ENCODE peak calls at places on chromosomes 3 and 15, in ten cellular contexts. J is stomach; A is ascending aorta; X is IMR-90; W is heart left ventricle; P is GM23248; K is effector memory CD4-positive, alpha-beta T cell; G is PC-3; M is iPS DF 6.9; L is aorta. V is an unnamed sample.

GRCh38 chr15:43463542-43463941 is 29.4 kb downstream of the TP53BP1 start:
- DNase-seq in J (no peak), A (no peak), X (peak; percentile 12), W (no peak), P (peak; percentile 53), K (no peak), G (no peak), M (no peak), L (no peak), V (no peak)

GRCh38 chr15:90203922-90204321 is 2.8 kb downstream of the SEMA4B start:
- DNase-seq in J (no peak), A (no peak), X (no peak), W (no peak), P (no peak), K (no peak), G (no peak), M (no peak), L (peak; percentile 90), V (no peak)

GRCh38 chr3:107205354-107205753 is 171.9 kb upstream of the CCDC54 start:
- DNase-seq in J (no peak), A (no peak), X (no peak), W (no peak), P (no peak), K (no peak), G (no peak), M (no peak), L (no peak), V (no peak)

GRCh38 chr15:65221708-65222107 is 10.4 kb upstream of the CILP start:
- DNase-seq in J (no peak), A (no peak), X (no peak), W (no peak), P (no peak), K (no peak), G (no peak), M (no peak), L (no peak), V (no peak)

GRCh38 chr3:142077155-142077858 is 72.0 kb downstream of the TFDP2 start:
- DNase-seq in J (no peak), A (no peak), X (no peak), W (no peak), P (no peak), K (no peak), G (no peak), M (no peak), L (no peak), V (no peak)

GRCh38 chr15:50260969-50261496 is 4.5 kb downstream of the HDC start:
- DNase-seq in J (no peak), A (no peak), X (no peak), W (no peak), P (no peak), K (no peak), G (no peak), M (no peak), L (no peak), V (no peak)

GRCh38 chr3:195356151-195357086 is 85.5 kb upstream of the XXYLT1 start:
- DNase-seq in J (no peak), A (no peak), X (peak; percentile 26), W (peak; percentile 66), P (no peak), K (no peak), G (no peak), M (no peak), L (no peak), V (no peak)

GRCh38 chr3:40871411-40871810 is 327.9 kb upstream of the CTNNB1 start:
- DNase-seq in J (no peak), A (no peak), X (no peak), W (no peak), P (no peak), K (no peak), G (no peak), M (no peak), L (no peak), V (no peak)

GRCh38 chr3:66812126-66812525 is 186.0 kb upstream of the KBTBD8 start:
- DNase-seq in J (no peak), A (no peak), X (peak; percentile 69), W (no peak), P (no peak), K (no peak), G (no peak), M (no peak), L (no peak), V (no peak)

GRCh38 chr3:66386925-66387650 is 113.7 kb downstream of the LRIG1 start:
- DNase-seq in J (no peak), A (no peak), X (peak; percentile 53), W (no peak), P (no peak), K (no peak), G (no peak), M (no peak), L (no peak), V (no peak)

GRCh38 chr3:12914075-12914474 is 72.7 kb upstream of the RPL32 start:
- DNase-seq in J (no peak), A (no peak), X (no peak), W (no peak), P (no peak), K (no peak), G (no peak), M (no peak), L (no peak), V (no peak)

GRCh38 chr3:58532794-58533220 is 4.2 kb downstream of the ACOX2 start:
- DNase-seq in J (peak; percentile 78), A (peak; percentile 85), X (peak; percentile 65), W (peak; percentile 78), P (peak; percentile 85), K (peak; percentile 61), G (peak; percentile 90), M (peak; percentile 45), L (peak; percentile 87), V (no peak)

GRCh38 chr3:167116120-167116922 is 263.8 kb downstream of the ZBBX start:
- DNase-seq in J (no peak), A (no peak), X (no peak), W (no peak), P (no peak), K (no peak), G (no peak), M (no peak), L (peak; percentile 54), V (no peak)

GRCh38 chr3:185094691-185095090 is 58.2 kb downstream of the C3orf70 start:
- DNase-seq in J (no peak), A (no peak), X (peak; percentile 23), W (no peak), P (peak; percentile 2), K (no peak), G (no peak), M (no peak), L (no peak), V (no peak)

GRCh38 chr3:196837819-196838420 is 29.8 kb upstream of the SENP5 start:
- DNase-seq in J (peak; percentile 74), A (peak; percentile 78), X (peak; percentile 54), W (peak; percentile 52), P (peak; percentile 68), K (peak; percentile 60), G (peak; percentile 58), M (peak; percentile 74), L (peak; percentile 78), V (no peak)

DNA sequence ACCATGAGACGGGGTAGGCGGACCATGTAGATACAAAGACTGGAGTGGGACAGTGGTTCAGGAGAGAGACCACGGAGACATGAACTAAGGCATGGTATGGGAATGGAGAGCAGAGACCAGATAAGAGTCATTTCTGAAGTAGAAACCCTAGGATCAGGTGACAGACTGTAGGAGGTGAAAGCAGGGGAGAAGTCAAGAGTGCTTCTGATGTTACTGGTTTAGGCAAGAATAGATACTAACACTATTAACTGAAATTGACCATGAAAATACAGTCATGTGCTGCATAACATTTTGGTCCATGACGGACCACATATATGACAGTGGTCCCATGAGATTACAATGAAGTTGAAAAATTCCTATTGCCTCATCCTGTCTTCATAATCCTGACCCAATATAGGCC is 41.7 kb downstream of the RASGRP1 start:
- DNase-seq in J (no peak), A (no peak), X (no peak), W (no peak), P (no peak), K (no peak), G (no peak), M (no peak), L (no peak), V (no peak)
- H3K27ac ChIP-seq in J (no peak overlapping the region), A (no peak overlapping the region), X (no peak overlapping the region), W (no peak overlapping the region), P (no peak overlapping the region), K (no peak overlapping the region), G (no peak overlapping the region), M (no peak overlapping the region), L (no peak overlapping the region), V (no peak overlapping the region)

GRCh38 chr3:177346878-177347277 is 149.6 kb upstream of the TBL1XR1 start:
- DNase-seq in J (no peak), A (no peak), X (no peak), W (no peak), P (no peak), K (no peak), G (no peak), M (no peak), L (no peak), V (no peak)
- H3K4me1 ChIP-seq in J (peaks cover 43% of the 10 kb centered on the region), A (peaks cover 37% of the 10 kb centered on the region), X (peaks cover 13% of the 10 kb centered on the region), W (peaks cover 36% of the 10 kb centered on the region), P (peaks cover 19% of the 10 kb centered on the region), K (peaks cover 9% of the 10 kb centered on the region), G (peaks cover 21% of the 10 kb centered on the region), M (peaks cover 4% of the 10 kb centered on the region), L (peaks cover 8% of the 10 kb centered on the region), V (peaks cover 21% of the 10 kb centered on the region)

GRCh38 chr15:66982816-66983215 is 82.6 kb upstream of the SMAD3 start:
- DNase-seq in J (no peak), A (no peak), X (no peak), W (no peak), P (peak; percentile 69), K (no peak), G (no peak), M (no peak), L (no peak), V (no peak)
- H3K4me3 ChIP-seq in J (no peak overlapping the region), A (no peak overlapping the region), X (no peak overlapping the region), W (no peak overlapping the region), P (no peak overlapping the region), K (no peak overlapping the region), G (no peak overlapping the region), M (no peak overlapping the region), L (no peak overlapping the region), V (no peak overlapping the region)

GRCh38 chr3:134367869-134368750 is 6.1 kb downstream of the AMOTL2 start:
- DNase-seq in J (no peak), A (peak; percentile 50), X (no peak), W (no peak), P (peak; percentile 47), K (no peak), G (no peak), M (no peak), L (peak; percentile 41), V (no peak)
- H3K27ac ChIP-seq in J (peak overlapping the region; percentile 96), A (peak overlapping the region; percentile 99), X (peak overlapping the region; percentile 34), W (peak overlapping the region; percentile 97), P (peak overlapping the region; percentile 99), K (no peak overlapping the region), G (no peak overlapping the region), M (no peak overlapping the region), L (no peak overlapping the region), V (peak overlapping the region; percentile 41)

DNA sequence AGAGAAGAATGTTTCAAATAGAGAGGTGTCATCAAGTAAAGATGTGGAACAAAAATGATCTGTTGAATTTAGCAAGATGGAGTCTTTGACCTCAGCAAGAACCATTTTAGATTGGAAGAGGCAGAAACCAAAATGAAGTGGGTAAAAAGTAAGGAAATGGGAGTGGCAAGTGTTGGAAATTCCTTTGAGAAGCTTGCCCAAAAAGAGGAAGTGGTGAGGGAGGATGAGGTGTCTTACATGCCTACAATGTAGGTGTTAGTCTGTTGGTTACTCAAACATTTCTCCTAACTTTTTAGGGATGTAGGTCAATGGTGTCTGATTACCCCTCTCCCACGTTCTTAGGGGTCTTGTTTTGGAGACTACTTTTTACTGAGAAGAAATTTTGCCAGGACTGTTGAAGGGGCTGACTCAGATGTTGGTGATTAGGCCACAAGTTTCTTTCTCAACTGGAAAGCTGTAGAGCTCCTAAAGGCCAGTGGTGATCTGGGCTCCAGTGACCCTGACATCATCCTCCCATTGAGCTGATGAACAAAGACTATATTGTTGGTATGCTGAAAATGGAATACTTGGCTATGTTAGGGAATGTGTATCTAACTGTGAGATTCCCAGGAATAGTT is 5.1 kb downstream of the PPP2R3A start:
- DNase-seq in J (no peak), A (no peak), X (peak; percentile 44), W (no peak), P (peak; percentile 76), K (no peak), G (peak; percentile 58), M (no peak), L (no peak), V (no peak)
- H3K4me1 ChIP-seq in J (peaks cover 93% of the 10 kb centered on the region), A (peaks cover 16% of the 10 kb centered on the region), X (peaks cover 20% of the 10 kb centered on the region), W (peaks cover 21% of the 10 kb centered on the region), P (peaks cover 56% of the 10 kb centered on the region), K (peaks cover 6% of the 10 kb centered on the region), G (peaks cover 40% of the 10 kb centered on the region), M (peaks cover 2% of the 10 kb centered on the region), L (peaks cover 8% of the 10 kb centered on the region), V (peaks cover 47% of the 10 kb centered on the region)